ENCODE peak calls at places on chromosomes 1 and 21, in eight cellular contexts. L is T-helper 9 cell; B is uterus; M is DMS 273 treated with DMSO at 0.1 percent for 48 hours; H is activated naive CD8-positive, alpha-beta T cell treated with anti-CD3 and anti-CD28 coated beads, Interleukin-2, amount 50 U/mL, for 24 hours; S is stimulated activated CD8-positive, alpha-beta memory T cell treated with anti-CD3 and anti-CD28 coated beads, Interleukin-4, amount 100 ng/mL, for 4 hours; E is amniotic stem cell; N is KBM-7. C is an unnamed sample.

GRCh38 chr1:97743129-97743528 is 177.7 kb downstream of the DPYD start:
- DNase-seq in L (no peak), M (no peak), H (no peak), S (no peak), B (no peak), E (no peak), N (no peak), C (no peak)

GRCh38 chr1:17199267-17200044 is 5.5 kb upstream of the PADI1 start:
- DNase-seq in E (no peak), S (no peak), L (no peak), H (peak; percentile 24), M (no peak), N (no peak), B (no peak), C (no peak)

GRCh38 chr1:8712413-8713229 is 104.8 kb downstream of the RERE start:
- DNase-seq in S (no peak), E (peak; percentile 61), N (peak; percentile 87), L (no peak), H (no peak), M (peak; percentile 21), B (no peak), C (no peak)

GRCh38 chr1:14522331-14523241 is 75.9 kb upstream of the KAZN start:
- DNase-seq in H (no peak), L (no peak), M (no peak), E (no peak), N (no peak), S (no peak), B (peak; percentile 72), C (no peak)

GRCh38 chr1:108767708-108768107 is 21.2 kb downstream of the STXBP3 start:
- DNase-seq in H (no peak), S (no peak), N (no peak), E (no peak), M (no peak), B (no peak), L (no peak), C (no peak)

GRCh38 chr1:228440761-228441500 is 24.3 kb upstream of the TRIM17 start:
- DNase-seq in M (no peak), L (no peak), E (no peak), B (no peak), H (no peak), S (no peak), N (no peak), C (no peak)

GRCh38 chr1:174274884-174275283 is 115.6 kb downstream of the RABGAP1L start:
- DNase-seq in S (no peak), E (no peak), H (no peak), L (no peak), M (no peak), N (no peak), B (no peak), C (no peak)

GRCh38 chr1:3530086-3530930 is 75.8 kb downstream of the ARHGEF16 start:
- DNase-seq in N (no peak), B (no peak), H (no peak), S (no peak), L (no peak), E (no peak), M (no peak), C (peak; percentile 37)

GRCh38 chr1:81797701-81798100 is 3.0 kb upstream of the ADGRL2 start:
- DNase-seq in E (no peak), L (no peak), N (no peak), B (no peak), H (no peak), M (no peak), S (no peak), C (no peak)

GRCh38 chr1:172185206-172185605 is 235.3 kb upstream of the C1orf105 start:
- DNase-seq in H (no peak), M (no peak), E (no peak), L (no peak), S (no peak), N (peak; percentile 26), B (no peak), C (no peak)

GRCh38 chr21:34351786-34352241 is 12.0 kb upstream of the KCNE2 start:
- DNase-seq in H (peak; percentile 13), M (peak; percentile 25), E (no peak), L (no peak), N (peak; percentile 82), S (no peak), B (no peak), C (peak; percentile 36)

GRCh38 chr21:43800124-43800523 is 10.7 kb downstream of the RRP1 start:
- DNase-seq in H (no peak), N (no peak), B (no peak), E (no peak), M (no peak), S (no peak), L (no peak), C (no peak)

GRCh38 chr1:223228931-223229528 is 86.0 kb upstream of the TLR5 start:
- DNase-seq in E (no peak), N (no peak), S (no peak), L (no peak), M (no peak), B (no peak), H (no peak), C (no peak)

GRCh38 chr1:22104865-22105437 is 37.9 kb downstream of the WNT4 start:
- DNase-seq in E (no peak), N (no peak), H (peak; percentile 33), M (no peak), L (peak; percentile 20), S (peak; percentile 12), B (no peak), C (no peak)

GRCh38 chr1:234315091-234315541 is 58.1 kb upstream of the COA6 start:
- DNase-seq in S (no peak), H (no peak), M (no peak), N (no peak), L (no peak), B (no peak), E (peak; percentile 13), C (no peak)

GRCh38 chr1:19668893-19669292 is 4.2 kb downstream of the HTR6 start:
- DNase-seq in B (no peak), N (no peak), M (no peak), H (no peak), S (no peak), L (no peak), E (no peak), C (no peak)

GRCh38 chr21:42666023-42666747 is 12.8 kb downstream of the PDE9A start:
- DNase-seq in S (no peak), H (peak; percentile 43), B (no peak), L (no peak), M (no peak), E (no peak), N (peak; percentile 15), C (no peak)

GRCh38 chr21:28899744-28900143 is 92.9 kb downstream of the LTN1 start:
- DNase-seq in B (no peak), M (no peak), S (no peak), N (no peak), H (no peak), E (peak; percentile 25), L (no peak), C (no peak)

GRCh38 chr21:45592208-45592619 is 50.0 kb upstream of the SLC19A1 start:
- DNase-seq in S (peak; percentile 54), L (peak; percentile 32), E (no peak), H (peak; percentile 62), B (no peak), N (peak; percentile 26), M (no peak), C (no peak)

GRCh38 chr1:178055779-178056471 is 38.0 kb upstream of the RASAL2 start:
- DNase-seq in B (no peak), M (no peak), S (no peak), H (no peak), N (peak; percentile 84), E (no peak), L (no peak), C (no peak)

GRCh38 chr21:45308211-45309068 is 20.7 kb upstream of the POFUT2 start:
- DNase-seq in L (no peak), N (no peak), E (no peak), S (no peak), H (no peak), M (no peak), B (no peak), C (no peak)

GRCh38 chr1:195574511-195574910 is 1033.7 kb downstream of the KCNT2 start:
- DNase-seq in B (no peak), L (no peak), H (no peak), S (no peak), E (no peak), M (no peak), N (no peak), C (no peak)

GRCh38 chr1:102191723-102192122 is 195.0 kb upstream of the OLFM3 start:
- DNase-seq in S (no peak), E (no peak), N (peak; percentile 31), L (no peak), H (no peak), B (no peak), M (no peak), C (peak; percentile 38)

GRCh38 chr1:109892476-109893368 is 17.9 kb upstream of the CSF1 start:
- DNase-seq in H (no peak), B (no peak), L (no peak), N (no peak), S (no peak), E (no peak), M (no peak), C (peak; percentile 26)

GRCh38 chr1:87151500-87152421 is 176.9 kb upstream of the LMO4 start:
- DNase-seq in L (no peak), H (peak; percentile 72), N (peak; percentile 77), E (no peak), M (no peak), S (peak; percentile 5), B (peak; percentile 52), C (peak; percentile 83)

GRCh38 chr1:203038217-203038741 is 12.0 kb downstream of the PPFIA4 start:
- DNase-seq in N (no peak), S (no peak), M (peak; percentile 30), E (peak; percentile 59), B (peak; percentile 53), L (no peak), H (no peak), C (no peak)

GRCh38 chr1:17739050-17739449 is 16.1 kb upstream of the ACTL8 start:
- DNase-seq in E (no peak), H (no peak), S (no peak), M (no peak), N (no peak), L (no peak), B (no peak), C (no peak)

GRCh38 chr1:147720557-147720956 is 39.8 kb downstream of the GJA5 start:
- DNase-seq in B (no peak), M (no peak), S (no peak), E (no peak), H (no peak), N (no peak), L (no peak), C (no peak)

C was measured in endothelial cell.